ENCODE peak calls at places on chromosomes 5 and 9, in five cellular contexts. One of them, this sample, is unnamed.

GRCh38 chr9:98142182-98142924 is 23.3 kb upstream of the TRIM14 start:
- DNase-seq in trophoblast cell: peak; percentile 69
- DNase-seq in mesenchymal stem cell: no peak
- DNase-seq in H1: no peak
- DNase-seq in neuronal stem cell: no peak
- DNase-seq in this sample: no peak

GRCh38 chr5:68225188-68225910 is 9.8 kb downstream of the PIK3R1 start:
- DNase-seq in mesenchymal stem cell: peak; percentile 71
- DNase-seq in trophoblast cell: peak; percentile 67
- DNase-seq in H1: no peak
- DNase-seq in neuronal stem cell: no peak
- DNase-seq in this sample: no peak

GRCh38 chr5:124661317-124662141 is 84.9 kb downstream of the ZNF608 start:
- DNase-seq in trophoblast cell: peak; percentile 93
- DNase-seq in H1: no peak
- DNase-seq in mesenchymal stem cell: peak; percentile 90
- DNase-seq in neuronal stem cell: peak; percentile 86
- DNase-seq in this sample: no peak

GRCh38 chr9:7324031-7324654 is 475.4 kb downstream of the DMAC1 start:
- DNase-seq in neuronal stem cell: no peak
- DNase-seq in H1: no peak
- DNase-seq in mesenchymal stem cell: peak; percentile 39
- DNase-seq in trophoblast cell: peak; percentile 17
- DNase-seq in this sample: no peak

GRCh38 chr9:136107155-136107952 is 11.3 kb downstream of the TMEM250 start:
- DNase-seq in H1: no peak
- DNase-seq in mesenchymal stem cell: no peak
- DNase-seq in trophoblast cell: no peak
- DNase-seq in neuronal stem cell: no peak
- DNase-seq in this sample: peak; percentile 66

GRCh38 chr9:109094268-109094667 is 25.5 kb downstream of the TMEM245 start:
- DNase-seq in mesenchymal stem cell: no peak
- DNase-seq in neuronal stem cell: no peak
- DNase-seq in trophoblast cell: no peak
- DNase-seq in H1: no peak
- DNase-seq in this sample: no peak

GRCh38 chr5:74517700-74518099 is 122.8 kb downstream of the ENC1 start:
- DNase-seq in H1: no peak
- DNase-seq in trophoblast cell: no peak
- DNase-seq in mesenchymal stem cell: peak; percentile 22
- DNase-seq in neuronal stem cell: no peak
- DNase-seq in this sample: no peak

GRCh38 chr5:172107606-172108005 is 80.4 kb downstream of the STK10 start:
- DNase-seq in H1: no peak
- DNase-seq in mesenchymal stem cell: peak; percentile 68
- DNase-seq in trophoblast cell: peak; percentile 82
- DNase-seq in neuronal stem cell: no peak
- DNase-seq in this sample: no peak

GRCh38 chr9:98890256-98890655 is 53.5 kb upstream of the COL15A1 start:
- DNase-seq in trophoblast cell: no peak
- DNase-seq in H1: no peak
- DNase-seq in mesenchymal stem cell: no peak
- DNase-seq in neuronal stem cell: no peak
- DNase-seq in this sample: no peak

GRCh38 chr5:148290271-148291195 is 21.7 kb upstream of the SPINK7 start:
- DNase-seq in neuronal stem cell: no peak
- DNase-seq in trophoblast cell: peak; percentile 13
- DNase-seq in mesenchymal stem cell: peak; percentile 50
- DNase-seq in H1: no peak
- DNase-seq in this sample: peak; percentile 53

GRCh38 chr5:171131499-171131898 is 177.5 kb upstream of the TLX3 start:
- DNase-seq in neuronal stem cell: no peak
- DNase-seq in mesenchymal stem cell: no peak
- DNase-seq in trophoblast cell: no peak
- DNase-seq in H1: no peak
- DNase-seq in this sample: no peak

GRCh38 chr9:34555435-34556230 is 32.8 kb upstream of the ENHO start:
- DNase-seq in trophoblast cell: no peak
- DNase-seq in H1: peak; percentile 39
- DNase-seq in mesenchymal stem cell: no peak
- DNase-seq in neuronal stem cell: no peak
- DNase-seq in this sample: no peak

GRCh38 chr9:132694144-132694543 is 23.9 kb downstream of the GTF3C4 start:
- DNase-seq in trophoblast cell: peak; percentile 49
- DNase-seq in H1: peak; percentile 48
- DNase-seq in mesenchymal stem cell: no peak
- DNase-seq in neuronal stem cell: no peak
- DNase-seq in this sample: peak; percentile 33

GRCh38 chr9:114973216-114973615 is 42.8 kb upstream of the TNFSF8 start:
- DNase-seq in trophoblast cell: no peak
- DNase-seq in neuronal stem cell: no peak
- DNase-seq in mesenchymal stem cell: no peak
- DNase-seq in H1: no peak
- DNase-seq in this sample: no peak

GRCh38 chr5:110963495-110963894 is 108.0 kb upstream of the TSLP start:
- DNase-seq in H1: no peak
- DNase-seq in neuronal stem cell: no peak
- DNase-seq in trophoblast cell: peak; percentile 90
- DNase-seq in mesenchymal stem cell: peak; percentile 63
- DNase-seq in this sample: no peak

GRCh38 chr5:74233091-74233490 is 407.4 kb downstream of the ENC1 start:
- DNase-seq in mesenchymal stem cell: peak; percentile 22
- DNase-seq in H1: no peak
- DNase-seq in trophoblast cell: no peak
- DNase-seq in neuronal stem cell: no peak
- DNase-seq in this sample: no peak

GRCh38 chr9:77507212-77507961 is 140.7 kb downstream of the GNA14 start:
- DNase-seq in trophoblast cell: no peak
- DNase-seq in neuronal stem cell: no peak
- DNase-seq in mesenchymal stem cell: no peak
- DNase-seq in H1: no peak
- DNase-seq in this sample: no peak

GRCh38 chr5:149053027-149053705 is 9.7 kb downstream of the SH3TC2 start:
- DNase-seq in mesenchymal stem cell: no peak
- DNase-seq in trophoblast cell: no peak
- DNase-seq in H1: no peak
- DNase-seq in neuronal stem cell: no peak
- DNase-seq in this sample: no peak

GRCh38 chr5:176189857-176190256 is 48.4 kb upstream of the SIMC1 start:
- DNase-seq in mesenchymal stem cell: no peak
- DNase-seq in H1: no peak
- DNase-seq in trophoblast cell: no peak
- DNase-seq in neuronal stem cell: no peak
- DNase-seq in this sample: no peak

GRCh38 chr5:1349246-1349645 is 4.3 kb upstream of the CLPTM1L start:
- DNase-seq in trophoblast cell: no peak
- DNase-seq in mesenchymal stem cell: no peak
- DNase-seq in neuronal stem cell: no peak
- DNase-seq in H1: no peak
- DNase-seq in this sample: no peak

GRCh38 chr9:113320051-113320450 is 16.9 kb upstream of the RNF183 start:
- DNase-seq in H1: no peak
- DNase-seq in trophoblast cell: peak; percentile 75
- DNase-seq in mesenchymal stem cell: no peak
- DNase-seq in neuronal stem cell: no peak
- DNase-seq in this sample: no peak

GRCh38 chr9:106921341-106921899 is 58.5 kb downstream of the ZNF462 start:
- DNase-seq in H1: no peak
- DNase-seq in neuronal stem cell: peak; percentile 5
- DNase-seq in trophoblast cell: peak; percentile 43
- DNase-seq in mesenchymal stem cell: peak; percentile 90
- DNase-seq in this sample: no peak

GRCh38 chr5:59893436-59894227 is at the start of gene PDE4D:
- DNase-seq in trophoblast cell: peak; percentile 49
- DNase-seq in neuronal stem cell: peak; percentile 74
- DNase-seq in mesenchymal stem cell: peak; percentile 77
- DNase-seq in H1: peak; percentile 85
- DNase-seq in this sample: peak; percentile 88

GRCh38 chr5:122790354-122791123 is 15.7 kb downstream of the SNX2 start:
- DNase-seq in trophoblast cell: no peak
- DNase-seq in neuronal stem cell: no peak
- DNase-seq in mesenchymal stem cell: no peak
- DNase-seq in H1: no peak
- DNase-seq in this sample: no peak

GRCh38 chr9:104276709-104277245 is 182.7 kb downstream of the SMC2 start:
- DNase-seq in trophoblast cell: no peak
- DNase-seq in H1: no peak
- DNase-seq in mesenchymal stem cell: no peak
- DNase-seq in neuronal stem cell: no peak
- DNase-seq in this sample: no peak

GRCh38 chr5:142637871-142638270 is 48.0 kb downstream of the FGF1 start:
- DNase-seq in trophoblast cell: peak; percentile 21
- DNase-seq in neuronal stem cell: no peak
- DNase-seq in H1: no peak
- DNase-seq in mesenchymal stem cell: no peak
- DNase-seq in this sample: no peak

GRCh38 chr5:38445374-38446028 is 110.9 kb downstream of the LIFR start:
- DNase-seq in mesenchymal stem cell: no peak
- DNase-seq in H1: no peak
- DNase-seq in trophoblast cell: no peak
- DNase-seq in neuronal stem cell: no peak
- DNase-seq in this sample: no peak

GRCh38 chr5:151764801-151765200 is 6.4 kb upstream of the ATOX1 start:
- DNase-seq in neuronal stem cell: no peak
- DNase-seq in H1: no peak
- DNase-seq in trophoblast cell: no peak
- DNase-seq in mesenchymal stem cell: no peak
- DNase-seq in this sample: no peak

GRCh38 chr9:16121593-16121992 is 568.8 kb downstream of the CCDC171 start:
- DNase-seq in H1: no peak
- DNase-seq in trophoblast cell: no peak
- DNase-seq in mesenchymal stem cell: peak; percentile 34
- DNase-seq in neuronal stem cell: no peak
- DNase-seq in this sample: no peak

GRCh38 chr5:168727547-168728120 is 148.5 kb upstream of the PANK3 start:
- DNase-seq in trophoblast cell: no peak
- DNase-seq in mesenchymal stem cell: no peak
- DNase-seq in H1: no peak
- DNase-seq in neuronal stem cell: no peak
- DNase-seq in this sample: no peak

GRCh38 chr5:14534773-14535172 is 46.8 kb upstream of the OTULINL start:
- DNase-seq in trophoblast cell: no peak
- DNase-seq in mesenchymal stem cell: peak; percentile 6
- DNase-seq in H1: no peak
- DNase-seq in neuronal stem cell: no peak
- DNase-seq in this sample: no peak
- H2BK12ac ChIP-seq in trophoblast cell: no peak overlapping the region
- H2BK12ac ChIP-seq in mesenchymal stem cell: no peak overlapping the region
- H2BK12ac ChIP-seq in H1: no peak overlapping the region
- H2BK12ac ChIP-seq in neuronal stem cell: no peak overlapping the region
- H2BK12ac ChIP-seq in this sample: no peak overlapping the region

DNA sequence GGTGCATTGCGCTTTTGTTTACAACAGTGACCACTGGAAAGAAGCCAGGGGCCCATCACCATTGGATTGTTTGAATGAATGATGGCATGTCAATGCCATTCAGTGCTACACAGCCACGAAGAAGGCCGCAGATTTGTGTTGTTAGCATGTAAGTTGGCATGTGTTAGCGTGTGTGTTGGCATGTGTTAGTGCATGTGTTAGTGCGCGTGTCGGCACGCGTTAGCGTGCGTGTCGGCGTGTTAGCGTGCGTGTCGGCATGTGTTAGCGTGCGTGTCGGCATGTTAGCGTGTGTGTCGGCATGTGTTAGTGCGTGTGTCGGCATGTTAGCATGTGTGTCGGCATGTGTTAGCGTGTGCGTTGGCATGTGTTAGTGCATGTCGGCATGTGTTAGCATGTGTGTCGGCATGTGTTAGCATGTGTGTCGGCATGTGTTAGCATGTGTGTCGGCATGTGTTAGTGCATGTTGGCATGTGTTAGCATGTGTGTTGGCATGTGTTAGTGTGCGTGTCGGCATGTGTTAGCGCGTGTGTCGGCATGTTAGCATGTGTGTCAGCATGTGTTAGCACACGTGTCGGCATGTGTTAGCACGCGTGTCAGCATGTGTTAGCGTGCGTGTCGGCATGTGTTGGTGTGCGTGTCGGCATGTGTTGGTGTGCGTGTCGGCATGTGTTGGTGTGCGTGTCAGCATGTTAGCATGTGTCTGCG is 15.3 kb upstream of the ANKRD33B start:
- DNase-seq in mesenchymal stem cell: no peak
- DNase-seq in trophoblast cell: no peak
- DNase-seq in neuronal stem cell: no peak
- DNase-seq in H1: peak; percentile 60
- DNase-seq in this sample: no peak
- H2BK12ac ChIP-seq in mesenchymal stem cell: no peak overlapping the region
- H2BK12ac ChIP-seq in trophoblast cell: no peak overlapping the region
- H2BK12ac ChIP-seq in neuronal stem cell: peak overlapping the region; percentile 88
- H2BK12ac ChIP-seq in H1: peak overlapping the region; percentile 89
- H2BK12ac ChIP-seq in this sample: no peak overlapping the region

DNA sequence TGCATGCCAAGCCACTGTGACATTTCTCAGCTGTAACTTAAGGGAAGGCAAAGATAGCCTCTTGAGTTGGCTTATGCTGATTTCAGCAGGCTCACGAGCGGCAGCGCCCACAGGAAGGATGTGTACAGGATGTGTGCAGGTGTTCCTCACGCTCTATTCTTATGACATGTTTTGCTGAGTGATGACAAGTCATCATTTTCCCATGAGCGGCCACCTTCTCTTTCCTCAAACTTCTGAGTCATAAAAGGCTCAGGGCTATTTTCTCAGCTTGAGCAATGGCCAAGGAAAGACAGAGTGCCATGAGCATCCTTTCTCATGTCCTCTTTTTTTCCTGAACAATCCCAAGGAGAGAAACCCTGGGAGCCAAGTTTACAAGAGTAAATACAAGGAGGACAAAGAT is 365.9 kb downstream of the PLK2 start:
- DNase-seq in H1: no peak
- DNase-seq in mesenchymal stem cell: no peak
- DNase-seq in neuronal stem cell: no peak
- DNase-seq in trophoblast cell: peak; percentile 92
- DNase-seq in this sample: no peak
- H2BK12ac ChIP-seq in H1: no peak overlapping the region
- H2BK12ac ChIP-seq in mesenchymal stem cell: no peak overlapping the region
- H2BK12ac ChIP-seq in neuronal stem cell: no peak overlapping the region
- H2BK12ac ChIP-seq in trophoblast cell: no peak overlapping the region
- H2BK12ac ChIP-seq in this sample: no peak overlapping the region

DNA sequence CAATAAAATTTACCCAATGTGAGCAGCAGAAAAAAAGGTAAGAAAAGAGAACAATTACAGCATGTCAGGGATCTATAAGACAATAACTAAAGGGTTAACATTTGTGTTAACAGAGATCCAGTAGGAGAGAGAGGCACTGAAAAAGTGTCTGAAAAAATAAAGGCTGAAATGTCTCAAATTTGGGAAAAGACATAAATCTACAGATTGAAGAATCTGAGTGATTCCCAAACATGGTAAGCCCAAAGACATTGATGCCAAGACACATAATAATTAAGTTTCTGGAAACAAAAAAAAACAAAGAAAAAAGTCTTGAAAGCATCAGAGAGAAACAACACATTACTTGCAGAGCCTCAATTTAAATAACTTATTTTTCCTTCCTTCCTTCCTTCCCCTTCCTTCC is 31.1 kb upstream of the ZNF782 start:
- DNase-seq in mesenchymal stem cell: no peak
- DNase-seq in trophoblast cell: no peak
- DNase-seq in neuronal stem cell: no peak
- DNase-seq in H1: no peak
- DNase-seq in this sample: no peak
- H2BK12ac ChIP-seq in mesenchymal stem cell: no peak overlapping the region
- H2BK12ac ChIP-seq in trophoblast cell: no peak overlapping the region
- H2BK12ac ChIP-seq in neuronal stem cell: no peak overlapping the region
- H2BK12ac ChIP-seq in H1: no peak overlapping the region
- H2BK12ac ChIP-seq in this sample: no peak overlapping the region

GRCh38 chr5:14545890-14546289 is 35.7 kb upstream of the OTULINL start:
- DNase-seq in trophoblast cell: no peak
- DNase-seq in mesenchymal stem cell: no peak
- DNase-seq in H1: no peak
- DNase-seq in neuronal stem cell: no peak
- DNase-seq in this sample: no peak
- H2BK12ac ChIP-seq in trophoblast cell: no peak overlapping the region
- H2BK12ac ChIP-seq in mesenchymal stem cell: no peak overlapping the region
- H2BK12ac ChIP-seq in H1: no peak overlapping the region
- H2BK12ac ChIP-seq in neuronal stem cell: no peak overlapping the region
- H2BK12ac ChIP-seq in this sample: no peak overlapping the region

This sample was measured in H9.